ENCODE peak calls at places on chromosome 21, in five cellular contexts. J is Peyer's patch, O is upper lobe of right lung, M is cardiac muscle cell, V is PC-3. F is an unnamed sample.

GRCh38 chr21:33644383-33645074 is 2.2 kb downstream of the ITSN1 start:
- DNase-seq in J (no peak), O (no peak), M (peak; percentile 90), V (peak; percentile 54), F (no peak)

GRCh38 chr21:15437873-15438272 is 291.9 kb upstream of the USP25 start:
- DNase-seq in J (no peak), O (no peak), M (peak; percentile 39), V (peak; percentile 8), F (no peak)

GRCh38 chr21:29501451-29501850 is 202.7 kb downstream of the BACH1 start:
- DNase-seq in J (no peak), O (no peak), M (no peak), V (peak; percentile 60), F (no peak)

GRCh38 chr21:31340942-31341487 is 3.0 kb downstream of the TIAM1 start:
- DNase-seq in J (no peak), O (no peak), M (no peak), V (no peak), F (no peak)

GRCh38 chr21:29349702-29350101 is 51.0 kb downstream of the BACH1 start:
- DNase-seq in J (no peak), O (no peak), M (no peak), V (no peak), F (no peak)

GRCh38 chr21:27648560-27648959 is 681.7 kb upstream of the ADAMTS5 start:
- DNase-seq in J (no peak), O (no peak), M (peak; percentile 81), V (peak; percentile 65), F (no peak)

GRCh38 chr21:43778469-43779335 is 2.6 kb upstream of the CSTB start:
- DNase-seq in J (no peak), O (no peak), M (no peak), V (peak; percentile 97), F (no peak)

GRCh38 chr21:23936224-23936623 is 1671.1 kb downstream of the MRPL39 start:
- DNase-seq in J (no peak), O (no peak), M (peak; percentile 4), V (peak; percentile 53), F (no peak)

GRCh38 chr21:23574932-23575331 is 2032.3 kb downstream of the MRPL39 start:
- DNase-seq in J (no peak), O (no peak), M (no peak), V (no peak), F (no peak)

GRCh38 chr21:19522384-19522783 is 1118.8 kb upstream of the TMPRSS15 start:
- DNase-seq in J (no peak), O (no peak), M (no peak), V (no peak), F (no peak)

GRCh38 chr21:25039461-25040380 is 567.6 kb downstream of the MRPL39 start:
- DNase-seq in J (no peak), O (no peak), M (no peak), V (peak; percentile 47), F (no peak)

GRCh38 chr21:20997633-20998455 is at the start of gene NCAM2:
- DNase-seq in J (peak; percentile 61), O (peak; percentile 88), M (peak; percentile 91), V (peak; percentile 53), F (peak; percentile 64)

GRCh38 chr21:37891953-37892352 is 24.3 kb downstream of the KCNJ6 start:
- DNase-seq in J (no peak), O (no peak), M (no peak), V (no peak), F (no peak)

DNA sequence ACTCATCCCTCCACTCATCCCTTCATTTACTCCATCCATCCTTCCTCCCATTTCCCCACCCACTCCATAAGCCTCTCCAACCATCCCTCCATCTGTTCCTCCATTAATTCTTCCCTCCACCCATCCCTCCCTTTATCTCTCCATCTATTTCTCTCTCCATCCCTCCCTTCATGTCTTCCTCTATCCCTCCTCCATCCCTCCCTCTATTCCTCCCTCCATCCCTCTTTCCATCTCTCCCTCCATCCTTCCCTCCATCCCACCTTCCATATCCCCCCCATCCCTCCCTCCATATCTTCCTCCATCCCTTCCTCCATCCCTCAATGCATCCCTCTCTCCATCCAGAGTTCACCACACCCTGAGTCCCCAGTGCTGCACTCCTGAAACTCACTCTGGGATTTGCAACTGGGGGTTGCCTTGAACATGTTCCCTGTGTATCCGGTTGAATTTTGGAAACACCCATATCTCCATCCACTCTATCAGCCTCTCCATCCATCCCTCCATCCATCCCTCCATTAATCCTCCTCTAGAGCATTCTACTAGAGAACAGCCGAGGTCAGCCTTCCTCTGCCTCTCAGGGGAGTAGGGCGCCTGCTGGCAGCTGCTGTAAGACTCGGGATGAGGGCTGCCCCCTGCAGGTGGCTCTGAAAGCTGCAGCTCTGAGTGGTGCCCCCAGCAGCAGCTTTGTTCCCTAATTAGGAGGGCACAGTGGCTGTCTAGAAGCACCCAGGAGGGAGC is 39.4 kb downstream of the ABCG1 start:
- DNase-seq in J (peak; percentile 91), O (peak; percentile 87), M (peak; percentile 72), V (peak; percentile 60), F (peak; percentile 82)
- H3K27me3 ChIP-seq in J (no peaks in the 10 kb centered on the region), O (no peaks in the 10 kb centered on the region), M (no peaks in the 10 kb centered on the region), V (no peaks in the 10 kb centered on the region), F (no peaks in the 10 kb centered on the region)

DNA sequence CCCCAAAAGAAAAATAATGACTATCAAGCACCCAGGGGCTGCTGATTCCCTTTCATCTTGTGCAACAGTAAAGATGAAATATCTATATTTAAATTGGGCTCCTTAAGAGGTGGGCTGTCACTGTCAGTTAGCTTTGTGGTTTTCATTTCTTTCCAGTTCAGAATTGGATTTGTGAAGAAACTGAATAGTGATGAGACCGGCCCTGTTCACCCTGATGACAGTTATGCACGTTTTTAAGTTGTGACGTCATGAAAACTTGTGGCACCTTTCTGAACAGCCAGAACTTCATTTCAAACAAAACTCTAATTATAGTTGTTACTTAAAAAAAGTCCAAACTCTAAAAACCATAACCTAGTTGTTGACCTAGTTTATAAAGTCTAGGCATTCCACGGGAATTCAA is 125.9 kb downstream of the RUNX1 start:
- DNase-seq in J (no peak), O (no peak), M (no peak), V (no peak), F (no peak)
- H3K27me3 ChIP-seq in J (no peaks in the 10 kb centered on the region), O (no peaks in the 10 kb centered on the region), M (peaks cover 46% of the 10 kb centered on the region), V (no peaks in the 10 kb centered on the region), F (no peaks in the 10 kb centered on the region)

GRCh38 chr21:42062543-42063022 is 8.5 kb upstream of the UMODL1 start:
- DNase-seq in J (peak; percentile 96), O (peak; percentile 88), M (no peak), V (no peak), F (peak; percentile 76)
- H3K27me3 ChIP-seq in J (no peaks in the 10 kb centered on the region), O (no peaks in the 10 kb centered on the region), M (no peaks in the 10 kb centered on the region), V (no peaks in the 10 kb centered on the region), F (no peaks in the 10 kb centered on the region)

DNA sequence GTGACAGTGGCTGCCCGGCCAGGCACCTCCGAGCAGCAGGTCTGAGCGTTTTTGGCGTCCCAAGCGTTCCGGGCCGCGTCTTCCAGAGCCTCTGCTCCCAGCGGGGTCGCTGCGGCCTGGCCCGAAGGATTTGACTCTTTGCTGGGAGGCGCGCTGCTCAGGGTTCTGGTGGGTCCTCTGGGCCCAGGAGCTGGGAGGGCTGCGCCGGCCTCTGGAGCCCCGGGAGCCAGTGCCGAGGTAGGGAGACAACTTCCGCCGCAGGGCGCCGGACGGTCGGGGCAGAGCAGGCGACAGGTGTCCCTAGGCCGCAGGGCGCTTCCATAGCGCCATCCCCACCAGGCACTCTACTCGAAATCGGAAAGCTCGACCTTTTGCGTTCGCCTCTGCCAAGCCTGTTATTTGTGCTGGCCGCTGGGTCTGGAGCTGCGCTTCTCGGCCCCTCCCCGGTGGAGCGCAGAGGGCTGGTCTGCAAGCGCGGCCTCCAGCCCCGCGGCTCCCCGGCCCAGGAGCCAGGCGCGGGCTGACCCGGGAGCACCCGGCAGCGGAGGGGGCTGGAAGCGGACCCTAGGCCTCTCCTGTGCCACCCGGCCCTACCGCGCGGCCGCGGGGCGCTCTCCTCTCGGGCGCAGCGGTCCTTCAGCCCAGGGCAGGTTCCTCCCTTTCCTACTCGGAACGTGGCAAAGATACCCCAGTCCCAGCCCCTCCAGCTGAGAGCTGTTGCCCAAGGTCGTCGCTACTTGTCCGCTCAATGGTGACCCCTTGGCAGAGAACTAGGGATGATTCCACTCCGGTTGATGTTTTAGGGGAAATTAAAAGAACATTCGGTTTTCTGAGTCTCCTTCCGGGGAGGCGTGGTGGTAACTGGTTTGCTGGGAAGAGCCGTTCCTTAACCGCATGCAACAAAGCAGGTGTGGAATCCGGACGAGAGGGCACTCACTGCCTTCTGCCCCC is 2.3 kb downstream of the SIM2 start:
- DNase-seq in J (no peak), O (peak; percentile 61), M (no peak), V (peak; percentile 57), F (no peak)
- H3K27me3 ChIP-seq in J (no peaks in the 10 kb centered on the region), O (peaks cover 100% of the 10 kb centered on the region), M (peaks cover 100% of the 10 kb centered on the region), V (no peaks in the 10 kb centered on the region), F (peaks cover 100% of the 10 kb centered on the region)

DNA sequence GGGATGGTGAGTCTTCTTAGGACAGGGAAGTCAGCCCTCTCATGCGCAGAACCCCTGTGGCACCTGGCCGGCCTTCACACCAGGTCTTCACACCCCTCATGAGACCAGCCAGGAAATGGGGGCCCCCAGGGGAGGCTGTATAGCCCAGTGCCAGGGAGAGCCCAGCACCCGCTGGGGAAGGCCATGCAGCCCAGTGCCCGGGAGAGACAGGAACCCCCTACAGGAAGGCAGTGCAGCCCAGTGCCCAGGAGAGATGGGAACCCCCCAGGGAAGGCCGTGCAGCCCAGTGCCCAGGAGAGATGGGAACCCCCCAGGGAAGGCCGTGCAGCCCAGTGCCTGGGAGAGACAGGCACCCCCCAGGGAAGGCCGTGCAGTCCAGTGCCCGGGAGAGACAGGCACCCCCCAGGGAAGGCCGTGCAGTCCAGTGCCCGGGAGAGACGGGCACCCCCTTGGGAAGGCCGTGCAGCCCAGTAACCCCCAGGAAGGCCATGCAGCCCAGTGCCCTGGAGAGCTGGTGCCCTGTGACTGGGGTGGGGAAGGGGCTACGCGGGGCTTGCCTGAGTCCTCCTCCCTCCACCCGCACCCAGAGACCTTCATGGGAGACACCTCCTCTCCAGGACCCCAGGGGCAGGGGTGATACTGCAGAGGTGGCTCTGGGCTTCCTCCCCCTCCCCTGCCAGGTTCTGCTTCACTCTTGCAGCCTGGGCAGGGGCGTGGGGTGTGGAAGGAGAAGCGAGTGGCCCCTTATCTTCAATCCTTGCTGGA is 110.5 kb upstream of the COL6A1 start:
- DNase-seq in J (peak; percentile 44), O (peak; percentile 59), M (no peak), V (no peak), F (no peak)
- H3K27me3 ChIP-seq in J (no peaks in the 10 kb centered on the region), O (peaks cover 3% of the 10 kb centered on the region), M (no peaks in the 10 kb centered on the region), V (no peaks in the 10 kb centered on the region), F (no peaks in the 10 kb centered on the region)

F was measured in transverse colon.